ENCODE peak calls at places on chromosomes 3 and 15, in five cellular contexts. H is mucosa of descending colon, R is left lung, I is fibroblast of the aortic adventitia, W is cardiac fibroblast. T is an unnamed sample.

GRCh38 chr3:17132286-17133115 is 247.7 kb downstream of the PLCL2 start:
- DNase-seq in I (no peak), W (no peak), R (no peak), H (no peak), T (no peak)

GRCh38 chr3:72520690-72521308 is 327.4 kb downstream of the SHQ1 start:
- DNase-seq in W (no peak), I (no peak), H (no peak), R (no peak), T (no peak)

GRCh38 chr3:46183330-46183729 is 24.8 kb downstream of the CCR1 start:
- DNase-seq in H (no peak), I (no peak), R (peak; percentile 78), W (no peak), T (no peak)

GRCh38 chr3:136152176-136152843 is 43.8 kb downstream of the MSL2 start:
- DNase-seq in H (no peak), I (peak; percentile 54), R (no peak), W (no peak), T (no peak)

GRCh38 chr15:57857871-57858270 is 151.4 kb downstream of the POLR2M start:
- DNase-seq in R (no peak), W (no peak), I (no peak), H (no peak), T (no peak)

GRCh38 chr15:85615930-85616329 is 178.8 kb downstream of the KLHL25 start:
- DNase-seq in R (no peak), H (peak; percentile 50), I (peak; percentile 62), W (peak; percentile 78), T (peak; percentile 19)

GRCh38 chr3:64145438-64145837 is 79.8 kb downstream of the PRICKLE2 start:
- DNase-seq in W (no peak), H (no peak), R (no peak), I (no peak), T (no peak)

GRCh38 chr15:99142562-99142961 is 37.7 kb downstream of the SYNM start:
- DNase-seq in R (no peak), H (no peak), I (no peak), W (no peak), T (no peak)

GRCh38 chr3:57281710-57282109 is 10.8 kb downstream of the ASB14 start:
- DNase-seq in H (no peak), W (no peak), I (peak; percentile 32), R (no peak), T (no peak)

GRCh38 chr3:154018100-154018696 is 103.0 kb upstream of the ARHGEF26 start:
- DNase-seq in R (no peak), W (peak; percentile 37), I (peak; percentile 8), H (peak; percentile 46), T (peak; percentile 5)

GRCh38 chr3:53045784-53046170 is at the start of gene SFMBT1:
- DNase-seq in I (peak; percentile 34), H (peak; percentile 75), W (peak; percentile 71), R (peak; percentile 90), T (no peak)

GRCh38 chr3:51719413-51720025 is 12.7 kb downstream of the GRM2 start:
- DNase-seq in W (no peak), R (no peak), H (no peak), I (no peak), T (no peak)

GRCh38 chr3:193140381-193140780 is 100.6 kb upstream of the PLAAT1 start:
- DNase-seq in I (no peak), W (no peak), R (no peak), H (no peak), T (no peak)

GRCh38 chr15:32029862-32030781 is at the start of gene CHRNA7:
- DNase-seq in R (peak; percentile 86), W (peak; percentile 21), I (no peak), H (peak; percentile 64), T (no peak)

GRCh38 chr15:70059476-70060213 is 38.1 kb downstream of the TLE3 start:
- DNase-seq in W (no peak), H (no peak), I (no peak), R (no peak), T (no peak)

GRCh38 chr3:152574461-152575079 is 260.4 kb upstream of the P2RY1 start:
- DNase-seq in I (peak; percentile 79), H (peak; percentile 57), W (peak; percentile 86), R (no peak), T (no peak)

GRCh38 chr3:13133011-13133410 is 59.8 kb upstream of the IQSEC1 start:
- DNase-seq in W (no peak), R (no peak), I (no peak), H (no peak), T (no peak)

GRCh38 chr3:13133471-13133981 is 60.3 kb upstream of the IQSEC1 start:
- DNase-seq in R (no peak), I (no peak), W (no peak), H (no peak), T (no peak)

GRCh38 chr3:13134166-13134878 is 61.1 kb upstream of the IQSEC1 start:
- DNase-seq in W (no peak), R (peak; percentile 30), I (no peak), H (no peak), T (no peak)

GRCh38 chr3:13132281-13132680 is 59.1 kb upstream of the IQSEC1 start:
- DNase-seq in R (no peak), I (no peak), W (no peak), H (no peak), T (no peak)

GRCh38 chr3:13130464-13131193 is 57.4 kb upstream of the IQSEC1 start:
- DNase-seq in W (no peak), R (no peak), H (no peak), I (no peak), T (no peak)
- H3K4me3 ChIP-seq in W (no peak overlapping the region), R (no peak overlapping the region), H (no peak overlapping the region), I (no peak overlapping the region), T (no peak overlapping the region)

GRCh38 chr3:353191-353739 is 156.7 kb downstream of the CHL1 start:
- DNase-seq in W (no peak), I (no peak), H (no peak), R (no peak), T (no peak)

GRCh38 chr3:350978-351377 is 154.4 kb downstream of the CHL1 start:
- DNase-seq in I (no peak), H (no peak), R (no peak), W (no peak), T (no peak)

GRCh38 chr3:355622-356021 is 159.1 kb downstream of the CHL1 start:
- DNase-seq in W (peak; percentile 6), I (peak; percentile 5), H (peak; percentile 28), R (no peak), T (no peak)

GRCh38 chr3:354433-354832 is 157.9 kb downstream of the CHL1 start:
- DNase-seq in W (peak; percentile 57), I (peak; percentile 37), R (no peak), H (peak; percentile 60), T (peak; percentile 39)

DNA sequence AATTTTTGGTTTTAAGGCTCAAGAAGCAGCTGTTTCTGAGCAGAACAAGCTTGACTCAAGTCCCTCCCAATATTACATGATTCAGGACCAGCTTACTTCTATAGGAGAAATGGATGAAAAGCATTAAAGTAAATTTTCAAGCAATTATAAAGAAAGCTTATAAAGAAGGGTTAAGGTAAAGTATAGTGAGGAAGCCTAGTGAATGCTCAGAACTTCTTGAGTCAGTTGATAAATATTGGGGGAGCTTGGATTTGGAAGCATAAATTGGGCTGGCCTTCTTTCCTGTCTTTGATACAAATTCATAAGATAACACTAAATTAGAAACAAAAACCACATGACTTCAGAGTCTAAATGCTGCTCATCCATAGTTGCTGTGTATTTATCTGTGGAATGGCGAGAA is 156.0 kb downstream of the CHL1 start:
- DNase-seq in W (no peak), I (no peak), H (no peak), R (no peak), T (no peak)
- TF ChIP-seq CTCF in W (no peak), I (no peak), H (no peak), R (no peak), T (no peak)

DNA sequence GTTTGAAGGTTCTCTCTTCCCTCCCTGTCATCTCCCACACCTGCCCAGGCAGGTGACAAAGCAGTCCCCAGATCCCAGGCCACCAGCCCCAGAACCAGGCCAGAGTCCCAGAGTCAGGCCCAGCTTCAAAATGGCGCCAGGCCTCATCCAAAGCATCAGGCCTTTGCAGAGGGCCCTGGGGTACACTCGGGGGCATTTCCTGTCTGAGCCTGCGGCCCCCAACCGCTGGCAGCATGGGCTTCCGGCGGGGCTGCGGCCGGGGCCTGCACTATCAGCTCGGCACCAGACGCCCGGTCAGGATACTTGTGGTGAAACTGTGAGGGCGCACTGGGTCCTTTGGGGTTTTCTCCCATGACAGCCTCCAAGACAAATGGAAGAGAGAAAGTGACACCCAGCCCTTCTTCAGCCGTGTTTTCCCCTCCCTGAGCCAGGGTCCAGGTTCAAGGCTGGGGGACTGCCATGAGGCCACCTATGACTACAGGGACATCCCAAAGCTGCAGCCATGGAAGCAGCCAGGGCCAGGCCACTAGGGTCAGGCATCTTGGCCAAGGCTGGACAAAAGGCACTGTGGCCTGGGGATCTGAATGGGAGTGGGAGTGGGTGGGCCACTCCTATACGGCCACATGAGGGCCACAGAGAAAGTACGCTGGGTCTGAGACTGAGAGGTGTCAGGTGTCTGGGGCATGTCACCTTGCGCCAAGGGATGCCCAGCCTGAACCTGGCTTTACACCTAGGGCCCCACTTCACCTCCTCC is 33.9 kb downstream of the RPN1 start:
- DNase-seq in W (no peak), H (no peak), I (no peak), R (no peak), T (no peak)
- H3K4me3 ChIP-seq in W (no peak overlapping the region), H (no peak overlapping the region), I (peak overlapping the region; percentile 88), R (no peak overlapping the region), T (peak overlapping the region; percentile 34)

GRCh38 chr15:47194718-47195117 is 522.6 kb upstream of the SEMA6D start:
- DNase-seq in I (peak; percentile 52), W (peak; percentile 50), R (no peak), H (no peak), T (no peak)
- TF ChIP-seq CTCF in I (peak; percentile 35), W (peak; percentile 32), R (no peak), H (no peak), T (no peak)

DNA sequence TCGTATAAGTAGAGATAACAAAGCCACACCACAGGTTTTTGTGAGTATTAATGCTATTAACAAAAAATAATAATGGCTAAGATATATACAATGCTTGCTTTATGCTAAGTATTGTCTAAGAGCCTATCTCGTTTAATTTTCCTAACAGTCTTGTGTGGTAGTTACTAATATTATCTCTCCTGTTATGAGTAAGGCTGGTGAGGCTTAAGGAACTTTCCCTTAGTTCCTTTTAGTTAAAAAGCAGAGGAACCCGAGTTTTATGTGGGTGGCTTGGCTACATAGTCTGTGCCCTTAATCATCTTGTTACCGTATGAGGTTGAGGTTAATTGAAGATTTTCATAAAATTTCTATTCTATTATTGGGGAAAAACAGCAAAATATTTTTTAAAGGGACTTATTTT is 218.4 kb downstream of the SOX2 start:
- DNase-seq in H (no peak), I (no peak), R (no peak), W (no peak), T (no peak)
- H3K4me3 ChIP-seq in H (no peak overlapping the region), I (no peak overlapping the region), R (no peak overlapping the region), W (no peak overlapping the region), T (no peak overlapping the region)

GRCh38 chr3:168889666-168890065 is 773.8 kb downstream of the MECOM start:
- DNase-seq in I (no peak), H (peak; percentile 10), R (no peak), W (no peak), T (no peak)
- TF ChIP-seq CTCF in I (no peak), H (no peak), R (no peak), W (no peak), T (no peak)